ENCODE peak calls at places on chromosomes 5 and 9, in five cellular contexts. O is GM03348, L is fibroblast of mammary gland, J is choroid plexus epithelial cell, D is AG08396. I is an unnamed sample.

GRCh38 chr5:134073404-134073803 is 41.1 kb upstream of the TCF7 start:
- DNase-seq in O (no peak), L (peak), J (no peak), D (peak), I (no peak)

GRCh38 chr9:34070601-34071340 is 22.1 kb upstream of the UBAP2 start:
- DNase-seq in O (peak), L (peak), J (peak), D (no peak), I (no peak)

GRCh38 chr5:150000990-150001659 is 586 bp downstream of the HMGXB3 start:
- DNase-seq in O (peak), L (peak), J (peak), D (peak), I (peak)

GRCh38 chr5:38808666-38809343 is 37.0 kb upstream of the OSMR start:
- DNase-seq in O (no peak), L (no peak), J (no peak), D (no peak), I (no peak)

GRCh38 chr9:136304456-136304855 is 562 bp upstream of the CCDC187 start:
- DNase-seq in O (no peak), L (no peak), J (no peak), D (no peak), I (no peak)

GRCh38 chr9:21994996-21995651 is 533 bp downstream of the CDKN2B-AS1 start:
- DNase-seq in O (peak), L (peak), J (peak), D (peak), I (peak)

GRCh38 chr9:259405-260404 is 45.0 kb downstream of the DOCK8 start:
- DNase-seq in O (no peak), L (no peak), J (no peak), D (no peak), I (no peak)

GRCh38 chr5:104179057-104179456 is 616.5 kb upstream of the NUDT12 start:
- DNase-seq in O (peak), L (peak), J (peak), D (peak), I (peak)

GRCh38 chr5:75051217-75051751 is 1.1 kb downstream of the GCNT4 start:
- DNase-seq in O (no peak), L (no peak), J (no peak), D (no peak), I (no peak)

GRCh38 chr9:83385317-83385716 is 152.9 kb downstream of the FRMD3 start:
- DNase-seq in O (peak), L (peak), J (no peak), D (no peak), I (peak)

GRCh38 chr5:137778772-137779564 is 24.8 kb upstream of the HNRNPA0 start:
- DNase-seq in O (peak), L (peak), J (peak), D (peak), I (peak)

GRCh38 chr9:111661802-111662491 is 542 bp downstream of the GNG10 start:
- DNase-seq in O (peak), L (peak), J (peak), D (peak), I (peak)

GRCh38 chr5:80061005-80061404 is 25.9 kb downstream of the THBS4 start:
- DNase-seq in O (peak), L (no peak), J (no peak), D (no peak), I (no peak)

GRCh38 chr9:136187683-136188586 is 17.0 kb downstream of the LHX3 start:
- DNase-seq in O (no peak), L (no peak), J (no peak), D (no peak), I (no peak)

GRCh38 chr5:58499951-58500350 is 8.7 kb downstream of the GAPT start:
- DNase-seq in O (no peak), L (no peak), J (no peak), D (no peak), I (no peak)

GRCh38 chr5:17217421-17218352 is at the start of gene BASP1:
- DNase-seq in O (peak), L (peak), J (peak), D (peak), I (peak)

GRCh38 chr5:56003179-56003578 is 8.4 kb upstream of the IL6ST start:
- DNase-seq in O (peak), L (peak), J (peak), D (peak), I (no peak)

GRCh38 chr9:93593144-93593655 is 16.8 kb downstream of the PHF2 start:
- DNase-seq in O (peak), L (no peak), J (no peak), D (no peak), I (no peak)

GRCh38 chr5:149550608-149551226 is 522 bp downstream of the CSNK1A1 start:
- DNase-seq in O (peak), L (no peak), J (peak), D (peak), I (peak)

GRCh38 chr5:159951387-159951786 is 35.1 kb downstream of the ADRA1B start:
- DNase-seq in O (peak), L (no peak), J (peak), D (no peak), I (no peak)

GRCh38 chr9:70229026-70229425 is 29.8 kb upstream of the SMC5 start:
- DNase-seq in O (no peak), L (no peak), J (peak), D (no peak), I (no peak)

GRCh38 chr5:104265531-104266130 is 703.0 kb upstream of the NUDT12 start:
- DNase-seq in O (no peak), L (no peak), J (no peak), D (no peak), I (no peak)

GRCh38 chr5:33588654-33589372 is 148.0 kb downstream of the TARS1 start:
- DNase-seq in O (no peak), L (no peak), J (peak), D (no peak), I (peak)

GRCh38 chr9:119026120-119026519 is 343.1 kb downstream of the BRINP1 start:
- DNase-seq in O (peak), L (peak), J (no peak), D (no peak), I (no peak)

GRCh38 chr5:180704362-180704761 is 35.5 kb downstream of the OR2Y1 start:
- DNase-seq in O (no peak), L (peak), J (peak), D (no peak), I (no peak)

GRCh38 chr5:35622974-35623373 is 5.3 kb downstream of the SPEF2 start:
- DNase-seq in O (no peak), L (no peak), J (no peak), D (no peak), I (no peak)

GRCh38 chr9:109448223-109448622 is 49.9 kb downstream of the PTPN3 start:
- DNase-seq in O (no peak), L (peak), J (peak), D (no peak), I (no peak)

GRCh38 chr5:155082401-155082800 is 68.8 kb downstream of the KIF4B start:
- DNase-seq in O (peak), L (peak), J (peak), D (peak), I (peak)

GRCh38 chr5:35894131-35894530 is 37.4 kb downstream of the IL7R start:
- DNase-seq in O (no peak), L (no peak), J (no peak), D (no peak), I (no peak)

GRCh38 chr9:974064-974992 is 2.1 kb upstream of the DMRT3 start:
- DNase-seq in O (no peak), L (no peak), J (no peak), D (no peak), I (no peak)

GRCh38 chr5:178453224-178453623 is 137.0 kb downstream of the COL23A1 start:
- DNase-seq in O (no peak), L (peak), J (peak), D (no peak), I (no peak)

GRCh38 chr5:96733771-96734498 is 71.8 kb downstream of the CAST start:
- DNase-seq in O (no peak), L (peak), J (no peak), D (no peak), I (no peak)

GRCh38 chr5:96756985-96757384 is 50.8 kb downstream of the ERAP1 start:
- DNase-seq in O (no peak), L (peak), J (peak), D (no peak), I (no peak)

GRCh38 chr5:65663804-65664521 is 39.1 kb downstream of the SHLD3 start:
- DNase-seq in O (peak), L (peak), J (peak), D (peak), I (peak)

GRCh38 chr5:124371121-124371706 is 375.2 kb downstream of the ZNF608 start:
- DNase-seq in O (no peak), L (peak), J (peak), D (peak), I (no peak)

I was measured in lung microvascular endothelial cell.